ENCODE peak calls at places on chromosomes 5 and 9, in eight cellular contexts. P is GM10248; S is stimulated activated CD8-positive, alpha-beta memory T cell treated with anti-CD3 and anti-CD28 coated beads, Interleukin-7, amount 100 ng/mL, for 24 hours; G is NCI-H187; T is fibroblast of mammary gland; U is MCF 10A; Y is RWPE1; X is ACHN. O is an unnamed sample.

GRCh38 chr5:68739752-68740151 is 354.1 kb upstream of the SLC30A5 start:
- DNase-seq in P (peak; percentile 30), S (no peak), G (no peak), T (no peak), U (no peak), Y (no peak), X (no peak), O (peak; percentile 66)

GRCh38 chr5:88824892-88825781 is 57.8 kb downstream of the MEF2C start:
- DNase-seq in P (no peak), S (no peak), G (no peak), T (peak; percentile 64), U (no peak), Y (no peak), X (no peak), O (no peak)

GRCh38 chr5:144549580-144549979 is 378.9 kb downstream of the KCTD16 start:
- DNase-seq in P (no peak), S (no peak), G (no peak), T (peak; percentile 26), U (peak; percentile 91), Y (no peak), X (no peak), O (no peak)

GRCh38 chr5:150319484-150319790 is 16.7 kb upstream of the ARSI start:
- DNase-seq in P (no peak), S (no peak), G (no peak), T (no peak), U (no peak), Y (no peak), X (no peak), O (no peak)

GRCh38 chr9:131739192-131739961 is 499 bp downstream of the RAPGEF1 start:
- DNase-seq in P (peak; percentile 67), S (no peak), G (no peak), T (no peak), U (peak; percentile 26), Y (peak; percentile 60), X (peak; percentile 23), O (no peak)

GRCh38 chr5:43649256-43649655 is 46.3 kb downstream of the NNT start:
- DNase-seq in P (no peak), S (no peak), G (no peak), T (peak; percentile 92), U (no peak), Y (no peak), X (no peak), O (no peak)

GRCh38 chr9:125687464-125687863 is 19.5 kb downstream of the MAPKAP1 start:
- DNase-seq in P (no peak), S (no peak), G (no peak), T (no peak), U (no peak), Y (no peak), X (no peak), O (no peak)

GRCh38 chr5:61132559-61132958 is 29.7 kb downstream of the SMIM15 start:
- DNase-seq in P (no peak), S (no peak), G (no peak), T (no peak), U (no peak), Y (no peak), X (peak; percentile 19), O (no peak)

GRCh38 chr9:100466171-100466827 is 6.7 kb upstream of the TMEFF1 start:
- DNase-seq in P (no peak), S (no peak), G (no peak), T (peak; percentile 19), U (no peak), Y (no peak), X (no peak), O (no peak)

GRCh38 chr9:101247297-101247696 is 137.5 kb downstream of the BAAT start:
- DNase-seq in P (no peak), S (no peak), G (no peak), T (no peak), U (no peak), Y (no peak), X (no peak), O (no peak)

GRCh38 chr9:131214457-131214856 is 61.9 kb downstream of the FAM78A start:
- DNase-seq in P (no peak), S (no peak), G (no peak), T (peak; percentile 18), U (no peak), Y (no peak), X (no peak), O (no peak)

GRCh38 chr5:15646351-15646750 is 146.4 kb downstream of the FBXL7 start:
- DNase-seq in P (no peak), S (no peak), G (no peak), T (peak; percentile 63), U (no peak), Y (no peak), X (no peak), O (no peak)

GRCh38 chr5:96067251-96067650 is 105.6 kb upstream of the ELL2 start:
- DNase-seq in P (no peak), S (no peak), G (no peak), T (peak; percentile 25), U (no peak), Y (peak; percentile 53), X (no peak), O (no peak)

GRCh38 chr5:119354522-119355243 is 1.1 kb upstream of the TNFAIP8 start:
- DNase-seq in P (no peak), S (no peak), G (no peak), T (no peak), U (no peak), Y (no peak), X (no peak), O (no peak)

GRCh38 chr9:114968710-114969109 is 38.3 kb upstream of the TNFSF8 start:
- DNase-seq in P (no peak), S (no peak), G (no peak), T (peak; percentile 73), U (peak; percentile 66), Y (peak; percentile 36), X (no peak), O (no peak)

GRCh38 chr9:88759374-88759773 is 224.4 kb downstream of the NXNL2 start:
- DNase-seq in P (no peak), S (no peak), G (no peak), T (no peak), U (no peak), Y (no peak), X (no peak), O (peak; percentile 57)

GRCh38 chr5:3351581-3352442 is 243.8 kb upstream of the IRX1 start:
- DNase-seq in P (no peak), S (no peak), G (no peak), T (no peak), U (no peak), Y (no peak), X (no peak), O (no peak)

GRCh38 chr9:121884057-121884512 is 209.0 kb downstream of the TTLL11 start:
- DNase-seq in P (no peak), S (no peak), G (no peak), T (no peak), U (no peak), Y (no peak), X (no peak), O (no peak)

GRCh38 chr5:159908201-159908940 is 7.9 kb upstream of the ADRA1B start:
- DNase-seq in P (no peak), S (no peak), G (no peak), T (no peak), U (peak; percentile 96), Y (no peak), X (no peak), O (no peak)

GRCh38 chr9:93897075-93897970 is 57.8 kb downstream of the BARX1 start:
- DNase-seq in P (peak; percentile 12), S (no peak), G (no peak), T (no peak), U (no peak), Y (no peak), X (no peak), O (no peak)

GRCh38 chr5:6377582-6378127 is 692 bp downstream of the MED10 start:
- DNase-seq in P (no peak), S (no peak), G (no peak), T (peak; percentile 5), U (no peak), Y (no peak), X (no peak), O (no peak)

GRCh38 chr5:179404321-179405053 is 59.2 kb upstream of the ADAMTS2 start:
- DNase-seq in P (no peak), S (no peak), G (no peak), T (peak; percentile 54), U (peak; percentile 10), Y (no peak), X (no peak), O (peak; percentile 87)

GRCh38 chr9:127333326-127334064 is 63.5 kb upstream of the SLC2A8 start:
- DNase-seq in P (no peak), S (no peak), G (no peak), T (no peak), U (no peak), Y (no peak), X (no peak), O (no peak)